ENCODE peak calls at places on chromosomes 2 and 18, in six cellular contexts. F, P, C, M, Q and V are unnamed samples.

GRCh38 chr2:41879367-41879871 is 168.4 kb upstream of the PKDCC start:
- DNase-seq in F (no peak), P (no peak), C (no peak), M (no peak), Q (no peak), V (no peak)

GRCh38 chr18:62118324-62118723 is 68.5 kb downstream of the PIGN start:
- DNase-seq in F (peak; percentile 12), P (no peak), C (no peak), M (no peak), Q (no peak), V (no peak)

GRCh38 chr2:234322766-234323465 is 174.0 kb downstream of the ARL4C start:
- DNase-seq in F (no peak), P (no peak), C (no peak), M (no peak), Q (no peak), V (no peak)

GRCh38 chr18:56233595-56233994 is 404.8 kb downstream of the TXNL1 start:
- DNase-seq in F (peak; percentile 74), P (no peak), C (no peak), M (no peak), Q (peak; percentile 16), V (no peak)

GRCh38 chr2:28274911-28275685 is 117.6 kb upstream of the FOSL2 start:
- DNase-seq in F (peak; percentile 95), P (no peak), C (peak; percentile 88), M (peak; percentile 89), Q (peak; percentile 24), V (no peak)

GRCh38 chr2:201353116-201353515 is 4.0 kb downstream of the FLACC1 start:
- DNase-seq in F (no peak), P (no peak), C (no peak), M (no peak), Q (no peak), V (no peak)

GRCh38 chr2:9799729-9800632 is 43.3 kb upstream of the TAF1B start:
- DNase-seq in F (peak; percentile 75), P (peak; percentile 38), C (peak; percentile 89), M (peak; percentile 93), Q (peak; percentile 87), V (no peak)

GRCh38 chr2:229601396-229601795 is 113.0 kb downstream of the DNER start:
- DNase-seq in F (no peak), P (no peak), C (no peak), M (no peak), Q (no peak), V (no peak)

GRCh38 chr18:12593861-12594260 is 64.0 kb downstream of the SPIRE1 start:
- DNase-seq in F (no peak), P (no peak), C (no peak), M (no peak), Q (no peak), V (no peak)

GRCh38 chr2:196991061-196991460 is 64.6 kb upstream of the PGAP1 start:
- DNase-seq in F (no peak), P (no peak), C (no peak), M (no peak), Q (no peak), V (no peak)

GRCh38 chr2:218406949-218407703 is 7.5 kb downstream of the CTDSP1 start:
- DNase-seq in F (peak; percentile 27), P (no peak), C (no peak), M (no peak), Q (peak; percentile 72), V (no peak)

GRCh38 chr2:28991021-28991420 is 9.9 kb downstream of the TOGARAM2 start:
- DNase-seq in F (no peak), P (no peak), C (no peak), M (no peak), Q (no peak), V (no peak)

GRCh38 chr2:60641866-60642788 is 88.7 kb upstream of the BCL11A start:
- DNase-seq in F (peak; percentile 29), P (no peak), C (peak; percentile 50), M (peak; percentile 44), Q (no peak), V (no peak)

GRCh38 chr18:77131100-77131651 is 1.4 kb downstream of the MBP start:
- DNase-seq in F (peak; percentile 45), P (no peak), C (no peak), M (no peak), Q (peak; percentile 61), V (no peak)

GRCh38 chr2:176415156-176415870 is 146.1 kb downstream of the MTX2 start:
- DNase-seq in F (no peak), P (no peak), C (no peak), M (no peak), Q (no peak), V (no peak)

GRCh38 chr18:24231773-24232735 is 93.2 kb downstream of the CABYR start:
- DNase-seq in F (no peak), P (no peak), C (no peak), M (no peak), Q (no peak), V (no peak)

GRCh38 chr2:228543117-228543516 is 361.6 kb upstream of the SPHKAP start:
- DNase-seq in F (no peak), P (no peak), C (no peak), M (no peak), Q (no peak), V (no peak)

DNA sequence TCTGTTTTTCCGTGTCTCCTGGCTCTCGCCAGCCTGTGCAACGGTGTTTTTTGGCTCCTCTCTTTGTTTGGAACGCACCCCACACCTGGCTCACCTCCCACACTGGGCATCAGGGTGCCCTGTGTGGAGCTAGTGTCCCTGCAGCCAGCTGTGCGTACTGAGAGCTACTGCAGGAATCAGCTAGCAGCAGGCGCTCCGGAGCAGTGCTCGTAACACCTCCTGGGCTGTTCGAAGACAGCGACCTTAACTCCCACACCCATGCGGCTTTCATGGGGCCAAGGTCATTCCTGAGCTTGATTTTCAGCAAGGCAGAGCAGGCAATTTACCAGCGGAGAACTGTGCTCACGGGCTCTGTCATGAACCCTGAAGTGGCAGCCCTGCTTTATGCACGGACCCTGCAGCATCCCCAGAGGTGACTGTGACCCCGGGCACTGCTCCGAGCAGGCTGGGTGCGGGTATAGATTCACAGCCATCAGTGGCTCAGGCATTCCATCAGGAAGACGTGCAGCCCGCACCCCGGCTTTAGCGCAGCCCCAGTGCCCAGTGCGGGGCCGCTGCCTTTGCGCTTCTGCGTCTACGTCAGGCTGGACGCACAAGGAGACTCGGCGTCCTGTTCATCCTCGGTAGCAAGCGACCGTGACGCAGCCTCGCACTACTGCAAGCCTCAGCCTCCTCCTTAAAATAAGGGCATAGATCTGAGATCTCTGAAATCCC is 58.3 kb downstream of the ADI1 start:
- DNase-seq in F (no peak), P (no peak), C (peak; percentile 31), M (no peak), Q (no peak), V (no peak)
- H3K36me3 ChIP-seq in F (peaks cover 18% of the 10 kb centered on the region), P (peaks cover 14% of the 10 kb centered on the region), C (peaks cover 34% of the 10 kb centered on the region), M (peaks cover 7% of the 10 kb centered on the region), Q (no peaks in the 10 kb centered on the region), V (peaks cover 93% of the 10 kb centered on the region)

DNA sequence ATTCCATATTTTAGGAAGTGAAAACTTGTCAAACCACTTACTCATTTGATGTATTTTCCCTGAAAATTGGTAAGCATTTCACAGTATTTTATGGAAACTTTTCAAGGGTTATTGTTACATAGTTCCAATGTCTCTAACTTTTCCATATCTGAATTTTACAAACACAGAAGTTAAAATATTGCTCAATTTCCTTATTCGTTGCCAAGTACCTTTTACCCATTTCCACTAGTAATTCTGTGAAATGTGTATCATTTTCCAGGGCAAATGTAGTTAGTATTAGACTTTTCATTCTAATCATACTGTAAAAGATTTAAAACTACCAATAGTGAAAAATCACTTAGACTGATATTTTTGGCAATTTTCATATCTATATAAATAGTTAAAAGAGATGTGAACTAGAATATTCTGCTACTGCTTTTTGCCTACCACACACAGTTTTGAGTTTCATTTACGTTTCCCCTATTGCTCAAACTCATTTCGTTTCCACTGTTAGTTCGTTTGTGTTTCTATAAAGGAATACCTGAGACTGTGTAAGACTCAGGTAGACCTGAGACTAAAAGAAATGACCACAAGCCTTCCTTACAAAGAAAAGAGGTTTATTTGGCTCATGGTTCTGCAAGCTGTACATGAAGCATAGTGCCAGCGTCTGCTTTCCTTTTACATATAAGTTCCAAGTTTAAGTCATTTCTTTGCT is 86.3 kb downstream of the PMS1 start:
- DNase-seq in F (no peak), P (no peak), C (no peak), M (no peak), Q (no peak), V (no peak)
- H3K27ac ChIP-seq in F (no peak overlapping the region), P (no peak overlapping the region), C (no peak overlapping the region), M (no peak overlapping the region), Q (no peak overlapping the region), V (no peak overlapping the region)

GRCh38 chr2:221426929-221427328 is 145.2 kb downstream of the EPHA4 start:
- DNase-seq in F (no peak), P (no peak), C (no peak), M (no peak), Q (no peak), V (no peak)

GRCh38 chr2:221434155-221434554 is 137.9 kb downstream of the EPHA4 start:
- DNase-seq in F (no peak), P (no peak), C (no peak), M (no peak), Q (no peak), V (no peak)

GRCh38 chr2:221428896-221429295 is 143.2 kb downstream of the EPHA4 start:
- DNase-seq in F (no peak), P (no peak), C (no peak), M (no peak), Q (no peak), V (no peak)

GRCh38 chr2:221431477-221431876 is 140.6 kb downstream of the EPHA4 start:
- DNase-seq in F (no peak), P (no peak), C (no peak), M (no peak), Q (no peak), V (no peak)

GRCh38 chr2:221429741-221430491 is 142.2 kb downstream of the EPHA4 start:
- DNase-seq in F (no peak), P (no peak), C (no peak), M (no peak), Q (no peak), V (no peak)
- H3K36me3 ChIP-seq in F (no peaks in the 10 kb centered on the region), P (peaks cover 3% of the 10 kb centered on the region), C (no peaks in the 10 kb centered on the region), M (peaks cover 3% of the 10 kb centered on the region), Q (no peaks in the 10 kb centered on the region), V (no peaks in the 10 kb centered on the region)

GRCh38 chr2:115414461-115414860 is 972.0 kb downstream of the DPP10 start:
- DNase-seq in F (no peak), P (no peak), C (no peak), M (no peak), Q (no peak), V (no peak)
- H3K27ac ChIP-seq in F (no peak overlapping the region), P (no peak overlapping the region), C (no peak overlapping the region), M (no peak overlapping the region), Q (no peak overlapping the region), V (no peak overlapping the region)

GRCh38 chr2:117982376-117983033 is 31.4 kb downstream of the CCDC93 start:
- DNase-seq in F (no peak), P (no peak), C (no peak), M (peak; percentile 38), Q (no peak), V (no peak)
- H3K36me3 ChIP-seq in F (peaks cover 11% of the 10 kb centered on the region), P (no peaks in the 10 kb centered on the region), C (peaks cover 29% of the 10 kb centered on the region), M (no peaks in the 10 kb centered on the region), Q (no peaks in the 10 kb centered on the region), V (peaks cover 87% of the 10 kb centered on the region)